ENCODE peak calls at places on chromosomes 1 and 21, in seven cellular contexts. F is activated T-cell treated with anti-CD3 and anti-CD28 coated beads for 48 hours; W is hypothalamus; O is effector CD4-positive, alpha-beta T cell; R is activated gamma-delta T cell treated with Interleukin-2 at 50 U/mL for 16 hours; P is Daoy; J is kidney glomerular epithelial cell. C is an unnamed sample.

GRCh38 chr1:113219377-113219776 is 146.4 kb downstream of the LRIG2 start:
- DNase-seq in F (no peak), W (no peak), O (no peak), R (no peak), P (no peak), J (no peak), C (no peak)

GRCh38 chr1:99673285-99673684 is 27.4 kb downstream of the PALMD start:
- DNase-seq in F (no peak), W (no peak), O (no peak), R (no peak), P (no peak), J (no peak), C (no peak)

GRCh38 chr1:32872189-32872898 is 1.6 kb upstream of the FNDC5 start:
- DNase-seq in F (peak; percentile 47), W (no peak), O (peak; percentile 58), R (peak; percentile 68), P (peak; percentile 70), J (peak; percentile 33), C (peak; percentile 70)

GRCh38 chr21:42513151-42513984 is at the start of gene SLC37A1:
- DNase-seq in F (peak; percentile 35), W (no peak), O (no peak), R (no peak), P (peak; percentile 51), J (no peak), C (no peak)

GRCh38 chr21:45074818-45075605 is 632 bp downstream of the ADARB1 start:
- DNase-seq in F (peak; percentile 36), W (no peak), O (no peak), R (no peak), P (peak; percentile 69), J (no peak), C (no peak)

GRCh38 chr1:218939095-218939494 is 234.6 kb upstream of the LYPLAL1 start:
- DNase-seq in F (no peak), W (no peak), O (no peak), R (no peak), P (no peak), J (no peak), C (no peak)

GRCh38 chr1:67749844-67750689 is 65.1 kb downstream of the GADD45A start:
- DNase-seq in F (no peak), W (no peak), O (no peak), R (no peak), P (peak; percentile 88), J (peak; percentile 82), C (no peak)

GRCh38 chr1:112761714-112762480 is 46.8 kb upstream of the PPM1J start:
- DNase-seq in F (no peak), W (no peak), O (no peak), R (no peak), P (no peak), J (no peak), C (no peak)

GRCh38 chr1:66437136-66437401 is 96.9 kb upstream of the SGIP1 start:
- DNase-seq in F (no peak), W (no peak), O (no peak), R (no peak), P (no peak), J (no peak), C (no peak)

C was measured in D721Med.